ENCODE peak calls at places on chromosomes 1 and 21, in seven cellular contexts. L is A549, M is PC-9, S is psoas muscle, B is stomach, C is esophagus squamous epithelium, N is fibroblast of lung. U is an unnamed sample. For H3K4me1, the result is how much of the 10 kb centered on the place peaks cover.

GRCh38 chr1:78286686-78287085 is 204.1 kb upstream of the PTGFR start:
- DNase-seq in L (no peak), M (no peak), S (no peak), B (no peak), C (no peak), N (peak), U (no peak)

GRCh38 chr21:17858764-17859163 is 39.6 kb upstream of the C21orf91 start:
- DNase-seq in L (no peak), M (no peak), S (no peak), B (no peak), C (no peak), N (no peak), U (no peak)

GRCh38 chr1:30516505-30516858 is 206.9 kb downstream of the MATN1 start:
- DNase-seq in L (no peak), M (no peak), S (no peak), B (peak), C (no peak), N (no peak), U (no peak)

GRCh38 chr1:22471078-22471477 is 19.4 kb downstream of the ZBTB40 start:
- DNase-seq in L (no peak), M (no peak), S (no peak), B (peak), C (no peak), N (peak), U (peak)

GRCh38 chr1:156910309-156910782 is 10.1 kb upstream of the LRRC71 start:
- DNase-seq in L (peak), M (no peak), S (no peak), B (peak), C (no peak), N (no peak), U (peak)

GRCh38 chr21:31798842-31799691 is 67.1 kb upstream of the SCAF4 start:
- DNase-seq in L (no peak), M (no peak), S (no peak), B (no peak), C (no peak), N (no peak), U (no peak)

GRCh38 chr1:44408181-44409018 is 3.3 kb downstream of the RNF220 start:
- DNase-seq in L (no peak), M (no peak), S (no peak), B (no peak), C (no peak), N (peak), U (peak)

GRCh38 chr1:42913426-42914091 is 45.1 kb downstream of the SLC2A1 start:
- DNase-seq in L (peak), M (peak), S (no peak), B (peak), C (no peak), N (peak), U (peak)

GRCh38 chr1:178606839-178607238 is 93.9 kb downstream of the TEX35 start:
- DNase-seq in L (no peak), M (no peak), S (no peak), B (no peak), C (no peak), N (no peak), U (no peak)

GRCh38 chr1:235952950-235953615 is 86.4 kb upstream of the LYST start:
- DNase-seq in L (no peak), M (no peak), S (no peak), B (no peak), C (no peak), N (no peak), U (no peak)

GRCh38 chr1:27026621-27027574 is 14.2 kb upstream of the TENT5B start:
- DNase-seq in L (no peak), M (no peak), S (no peak), B (peak), C (no peak), N (peak), U (peak)

GRCh38 chr1:236160540-236161127 is 18.3 kb downstream of the GPR137B start:
- DNase-seq in L (no peak), M (no peak), S (no peak), B (no peak), C (no peak), N (no peak), U (no peak)

GRCh38 chr1:28860332-28861073 is 48.5 kb downstream of the OPRD1 start:
- DNase-seq in L (peak), M (no peak), S (no peak), B (peak), C (no peak), N (no peak), U (peak)

GRCh38 chr1:170402451-170403311 is 129.3 kb upstream of the GORAB start:
- DNase-seq in L (no peak), M (no peak), S (no peak), B (no peak), C (no peak), N (no peak), U (no peak)

GRCh38 chr1:191255354-191256057 is 777.8 kb upstream of the BRINP3 start:
- DNase-seq in L (no peak), M (no peak), S (no peak), B (no peak), C (no peak), N (no peak), U (no peak)

GRCh38 chr1:46611691-46612221 is 4.9 kb downstream of the MOB3C start:
- DNase-seq in L (peak), M (peak), S (no peak), B (no peak), C (no peak), N (no peak), U (no peak)

GRCh38 chr1:160018900-160019299 is 12.9 kb downstream of the PIGM start:
- DNase-seq in L (no peak), M (no peak), S (no peak), B (no peak), C (no peak), N (no peak), U (no peak)

GRCh38 chr1:55284856-55285255 is 69.7 kb upstream of the USP24 start:
- DNase-seq in L (peak), M (no peak), S (no peak), B (no peak), C (no peak), N (peak), U (peak)

GRCh38 chr1:107972367-107972766 is 7.4 kb upstream of the VAV3 start:
- DNase-seq in L (no peak), M (no peak), S (no peak), B (no peak), C (no peak), N (no peak), U (no peak)

GRCh38 chr1:41615981-41616380 is 131.5 kb upstream of the EDN2 start:
- DNase-seq in L (no peak), M (no peak), S (no peak), B (no peak), C (no peak), N (no peak), U (no peak)

GRCh38 chr1:10607228-10607627 is 132.5 kb downstream of the PEX14 start:
- DNase-seq in L (no peak), M (no peak), S (no peak), B (no peak), C (no peak), N (peak), U (no peak)

GRCh38 chr1:152188673-152189591 is 29.9 kb upstream of the RPTN start:
- DNase-seq in L (peak), M (no peak), S (peak), B (peak), C (no peak), N (peak), U (peak)

GRCh38 chr1:966135-966602 is at the start of gene PLEKHN1:
- DNase-seq in L (peak), M (peak), S (peak), B (peak), C (no peak), N (no peak), U (no peak)

GRCh38 chr1:22323846-22324504 is 127.7 kb upstream of the ZBTB40 start:
- DNase-seq in L (no peak), M (no peak), S (no peak), B (peak), C (no peak), N (no peak), U (no peak)

GRCh38 chr1:29650476-29650875 is 414.2 kb downstream of the PTPRU start:
- DNase-seq in L (no peak), M (no peak), S (no peak), B (no peak), C (no peak), N (no peak), U (no peak)

GRCh38 chr1:201636581-201636980 is 97.7 kb downstream of the NAV1 start:
- DNase-seq in L (no peak), M (no peak), S (no peak), B (no peak), C (no peak), N (peak), U (peak)

DNA sequence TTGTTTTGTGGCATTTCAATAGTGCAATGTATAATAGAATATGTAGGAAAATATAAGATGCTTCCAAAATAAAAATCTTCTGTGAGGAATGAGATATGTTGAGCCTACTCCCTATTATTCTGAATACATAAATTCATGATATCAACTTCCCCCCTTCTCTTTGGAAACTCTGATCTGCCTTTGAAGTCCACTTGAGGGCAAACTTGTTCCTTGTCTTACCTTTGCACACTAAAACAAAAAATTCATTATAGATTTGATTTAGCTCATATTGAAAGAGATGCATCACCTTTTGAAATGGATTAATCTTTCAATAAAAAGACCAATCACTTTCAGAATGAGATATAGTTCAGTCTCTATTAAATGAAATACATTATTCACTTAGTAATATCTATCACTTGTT is 580.7 kb upstream of the ADGRL4 start:
- DNase-seq in L (no peak), M (no peak), S (no peak), B (no peak), C (no peak), N (peak), U (no peak)
- H3K4me1 ChIP-seq in L (under half), M (under half), S (under half), B (under half), C (under half), N (under half), U (under half)

GRCh38 chr1:221611930-221612777 is 129.7 kb downstream of the DUSP10 start:
- DNase-seq in L (peak), M (peak), S (peak), B (no peak), C (no peak), N (peak), U (peak)
- H3K27ac ChIP-seq in L (peak), M (peak), S (peak), B (no peak), C (peak), N (no peak), U (no peak)

GRCh38 chr1:203136409-203137042 is 9.0 kb downstream of the ADORA1 start:
- DNase-seq in L (no peak), M (no peak), S (no peak), B (no peak), C (no peak), N (no peak), U (no peak)
- TF ChIP-seq CTCF in L (no peak), M (peak), S (no peak), B (no peak), C (no peak), N (no peak), U (no peak)

GRCh38 chr1:202802998-202803932 is 5.0 kb downstream of the KDM5B start:
- DNase-seq in L (peak), M (peak), S (no peak), B (no peak), C (no peak), N (peak), U (peak)
- H3K4me1 ChIP-seq in L (half or more), M (under half), S (under half), B (half or more), C (half or more), N (under half), U (under half)

GRCh38 chr1:23478896-23479790 is 4.8 kb downstream of the ASAP3 start:
- DNase-seq in L (peak), M (no peak), S (peak), B (peak), C (no peak), N (peak), U (no peak)
- H3K27ac ChIP-seq in L (peak), M (peak), S (peak), B (peak), C (peak), N (no peak), U (no peak)